ENCODE peak calls at places on chromosome 9, in ten cellular contexts. H is Caki2; E is MV-4-11; P is stromal cell of bone marrow; G is ascending aorta; X is amniotic stem cell; K is naive thymus-derived CD8-positive, alpha-beta T cell; Y is ACHN; J is AG04450; F is testis. A is an unnamed sample.

GRCh38 chr9:95773061-95773433 is 102.4 kb upstream of the ERCC6L2 start:
- DNase-seq in F (no peak), G (no peak), J (no peak), P (peak), X (no peak), E (no peak), K (no peak), H (no peak), Y (no peak), A (no peak)

GRCh38 chr9:127904888-127905728 is 5.7 kb upstream of the ST6GALNAC6 start:
- DNase-seq in J (no peak), E (no peak), X (no peak), K (peak), Y (no peak), G (no peak), H (no peak), F (no peak), P (no peak), A (no peak)

GRCh38 chr9:81825831-81826540 is 102.2 kb upstream of the SPATA31D4 start:
- DNase-seq in J (no peak), K (no peak), G (no peak), E (no peak), X (no peak), Y (peak), H (no peak), F (no peak), P (no peak), A (no peak)

GRCh38 chr9:131180454-131180853 is 55.1 kb downstream of the NUP214 start:
- DNase-seq in K (no peak), F (no peak), H (no peak), P (peak), J (peak), Y (no peak), X (peak), G (no peak), E (no peak), A (no peak)

GRCh38 chr9:135015096-135015495 is 72.4 kb upstream of the OLFM1 start:
- DNase-seq in E (no peak), J (no peak), P (no peak), H (no peak), X (no peak), K (no peak), F (no peak), Y (no peak), G (no peak), A (no peak)

GRCh38 chr9:114634387-114634786 is 23.2 kb downstream of the TEX53 start:
- DNase-seq in K (no peak), G (no peak), P (no peak), E (no peak), X (no peak), Y (no peak), J (no peak), F (no peak), H (no peak), A (no peak)

GRCh38 chr9:33375238-33375840 is 27.0 kb downstream of the AQP7 start:
- DNase-seq in G (peak), E (no peak), X (no peak), F (peak), J (no peak), Y (no peak), P (no peak), H (no peak), K (no peak), A (no peak)

GRCh38 chr9:94161673-94162072 is 77.4 kb downstream of the PTPDC1 start:
- DNase-seq in X (no peak), J (no peak), P (no peak), E (no peak), H (no peak), F (no peak), Y (no peak), G (no peak), K (no peak), A (no peak)

GRCh38 chr9:110977259-110977709 is 61.0 kb downstream of the LPAR1 start:
- DNase-seq in X (peak), F (peak), J (no peak), Y (peak), E (no peak), G (peak), K (no peak), H (peak), P (peak), A (no peak)

GRCh38 chr9:126723807-126724172 is 81.0 kb upstream of the ZBTB43 start:
- DNase-seq in H (peak), E (peak), F (no peak), G (no peak), Y (no peak), X (no peak), P (no peak), J (no peak), K (no peak), A (no peak)

A was measured in NB4.